ENCODE peak calls at places on chromosomes 11 and 22, in ten cellular contexts. N, J, X, Y, L, F, E, O, H and G are unnamed samples.

GRCh38 chr11:3841426-3842304 is 906 bp upstream of the RHOG start:
- DNase-seq in O (peak), X (peak), J (peak), E (peak), N (peak), L (peak), H (peak), Y (peak), F (peak), G (peak)

GRCh38 chr11:130560000-130560852 is 111.8 kb downstream of the ADAMTS15 start:
- DNase-seq in L (peak), F (no peak), O (no peak), J (no peak), X (no peak), E (no peak), Y (no peak), N (no peak), H (no peak), G (no peak)

GRCh38 chr11:13051257-13051656 is 42.1 kb downstream of the RASSF10 start:
- DNase-seq in X (peak), L (no peak), N (peak), F (no peak), O (no peak), J (peak), H (no peak), Y (no peak), E (no peak), G (no peak)

GRCh38 chr11:34209809-34210208 is 104.4 kb downstream of the NAT10 start:
- DNase-seq in J (no peak), L (no peak), N (no peak), H (no peak), F (no peak), E (no peak), O (no peak), Y (no peak), X (no peak), G (no peak)

GRCh38 chr22:24968066-24968561 is 15.6 kb downstream of the KIAA1671 start:
- DNase-seq in Y (no peak), J (peak), X (peak), O (no peak), F (no peak), H (peak), E (no peak), L (no peak), N (no peak), G (no peak)

GRCh38 chr22:49214976-49215375 is 612.7 kb downstream of the BRD1 start:
- DNase-seq in L (peak), X (no peak), E (peak), O (no peak), N (no peak), J (no peak), F (no peak), Y (no peak), H (no peak), G (no peak)

GRCh38 chr22:38239101-38239761 is 33.6 kb downstream of the TMEM184B start:
- DNase-seq in F (no peak), N (peak), O (no peak), E (peak), L (no peak), J (peak), Y (no peak), X (peak), H (peak), G (peak)

GRCh38 chr22:23467721-23468294 is 112.3 kb downstream of the IGLL1 start:
- DNase-seq in J (peak), O (no peak), Y (no peak), E (no peak), H (no peak), N (no peak), X (no peak), F (no peak), L (no peak), G (no peak)

GRCh38 chr22:48185656-48186055 is 1423.2 kb downstream of the TBC1D22A start:
- DNase-seq in L (no peak), N (no peak), E (no peak), X (no peak), Y (no peak), O (no peak), J (no peak), F (no peak), H (no peak), G (no peak)

GRCh38 chr11:71336996-71337772 is 84.8 kb upstream of the SHANK2 start:
- DNase-seq in H (no peak), F (no peak), J (no peak), O (no peak), E (no peak), Y (no peak), N (no peak), X (no peak), L (no peak), G (no peak)

GRCh38 chr11:74849525-74850391 is 99.1 kb downstream of the XRRA1 start:
- DNase-seq in X (peak), F (peak), N (peak), J (peak), H (peak), O (no peak), Y (no peak), L (no peak), E (no peak), G (peak)

GRCh38 chr11:76770642-76771445 is 12.3 kb upstream of the TSKU start:
- DNase-seq in F (peak), O (no peak), X (peak), L (peak), J (peak), Y (no peak), E (peak), H (peak), N (peak), G (peak)

GRCh38 chr11:69423611-69424385 is 57.7 kb upstream of the LINC01488 start:
- DNase-seq in H (no peak), L (no peak), N (no peak), X (no peak), F (no peak), O (no peak), Y (no peak), J (no peak), E (no peak), G (no peak)

GRCh38 chr22:19419464-19420178 is 11.9 kb downstream of the HIRA start:
- DNase-seq in O (peak), H (no peak), N (no peak), E (no peak), J (no peak), Y (peak), F (no peak), X (no peak), L (no peak), G (peak)

GRCh38 chr11:79438631-79439429 is 2.0 kb downstream of the TENM4 start:
- DNase-seq in O (peak), J (no peak), H (peak), F (no peak), L (peak), N (peak), X (peak), Y (no peak), E (peak), G (peak)

GRCh38 chr11:128216198-128216597 is 371.2 kb downstream of the ETS1 start:
- DNase-seq in F (no peak), L (no peak), Y (no peak), N (no peak), H (no peak), J (no peak), E (no peak), O (no peak), X (no peak), G (no peak)

GRCh38 chr11:99449345-99449744 is 428.6 kb downstream of the CNTN5 start:
- DNase-seq in H (no peak), L (no peak), Y (no peak), O (no peak), F (no peak), J (peak), E (no peak), X (no peak), N (no peak), G (no peak)

GRCh38 chr11:9776203-9776602 is 112.3 kb downstream of the SWAP70 start:
- DNase-seq in L (no peak), N (no peak), F (no peak), X (no peak), J (peak), H (no peak), Y (no peak), E (no peak), O (no peak), G (no peak)

GRCh38 chr11:75031771-75032549 is 43.2 kb downstream of the NEU3 start:
- DNase-seq in X (peak), E (peak), L (peak), J (peak), N (peak), Y (peak), F (no peak), H (peak), O (no peak), G (peak)

GRCh38 chr22:27456696-27457503 is 344.7 kb downstream of the MN1 start:
- DNase-seq in O (no peak), E (no peak), Y (no peak), X (peak), F (peak), N (peak), H (peak), L (no peak), J (peak), G (peak)

GRCh38 chr11:44600739-44601416 is 35.4 kb downstream of the CD82 start:
- DNase-seq in O (peak), F (no peak), H (no peak), J (no peak), X (no peak), L (no peak), E (no peak), N (no peak), Y (no peak), G (no peak)

GRCh38 chr11:104984818-104985217 is 16.4 kb upstream of the CASP4 start:
- DNase-seq in J (no peak), Y (no peak), N (no peak), O (no peak), H (no peak), L (no peak), E (no peak), X (no peak), F (no peak), G (no peak)

GRCh38 chr11:44868021-44868420 is 82.7 kb downstream of the TP53I11 start:
- DNase-seq in E (no peak), X (no peak), Y (no peak), F (no peak), O (no peak), L (no peak), H (no peak), N (no peak), J (no peak), G (no peak)

GRCh38 chr22:50014053-50014501 is 1.5 kb upstream of the IL17REL start:
- DNase-seq in H (no peak), E (no peak), N (no peak), O (no peak), F (no peak), Y (no peak), L (no peak), J (no peak), X (no peak), G (no peak)

GRCh38 chr11:132111781-132112380 is 741.5 kb downstream of the NTM start:
- DNase-seq in N (peak), E (no peak), F (peak), L (no peak), Y (no peak), O (no peak), X (peak), J (peak), H (peak), G (peak)

GRCh38 chr22:17477401-17477833 is 85.9 kb upstream of the SLC25A18 start:
- DNase-seq in O (no peak), N (peak), L (no peak), Y (no peak), F (no peak), H (peak), X (no peak), J (no peak), E (no peak), G (peak)

GRCh38 chr11:6258571-6258998 is 1.1 kb upstream of the CCKBR start:
- DNase-seq in J (no peak), Y (no peak), E (no peak), F (no peak), X (peak), N (no peak), H (no peak), O (no peak), L (no peak), G (no peak)

GRCh38 chr11:129896062-129896461 is 684 bp upstream of the NFRKB start:
- DNase-seq in H (peak), J (no peak), N (no peak), O (no peak), F (no peak), X (peak), Y (no peak), L (no peak), E (no peak), G (peak)

GRCh38 chr11:2467695-2468055 is 22.9 kb downstream of the KCNQ1 start:
- DNase-seq in Y (no peak), X (no peak), O (no peak), L (no peak), H (no peak), N (no peak), F (no peak), E (peak), J (no peak), G (no peak)

GRCh38 chr11:98194611-98195010 is 826.1 kb upstream of the CNTN5 start:
- DNase-seq in X (no peak), L (no peak), J (peak), H (no peak), Y (no peak), F (no peak), O (no peak), N (no peak), E (no peak), G (peak)

GRCh38 chr11:124761301-124762021 is 629 bp downstream of the ESAM start:
- DNase-seq in H (no peak), Y (no peak), L (no peak), N (no peak), X (no peak), F (no peak), E (no peak), J (no peak), O (peak), G (no peak)
- H3K4me3 ChIP-seq in H (no peak), Y (peak), L (peak), N (no peak), X (no peak), F (no peak), E (peak), J (peak), O (peak), G (no peak)

DNA sequence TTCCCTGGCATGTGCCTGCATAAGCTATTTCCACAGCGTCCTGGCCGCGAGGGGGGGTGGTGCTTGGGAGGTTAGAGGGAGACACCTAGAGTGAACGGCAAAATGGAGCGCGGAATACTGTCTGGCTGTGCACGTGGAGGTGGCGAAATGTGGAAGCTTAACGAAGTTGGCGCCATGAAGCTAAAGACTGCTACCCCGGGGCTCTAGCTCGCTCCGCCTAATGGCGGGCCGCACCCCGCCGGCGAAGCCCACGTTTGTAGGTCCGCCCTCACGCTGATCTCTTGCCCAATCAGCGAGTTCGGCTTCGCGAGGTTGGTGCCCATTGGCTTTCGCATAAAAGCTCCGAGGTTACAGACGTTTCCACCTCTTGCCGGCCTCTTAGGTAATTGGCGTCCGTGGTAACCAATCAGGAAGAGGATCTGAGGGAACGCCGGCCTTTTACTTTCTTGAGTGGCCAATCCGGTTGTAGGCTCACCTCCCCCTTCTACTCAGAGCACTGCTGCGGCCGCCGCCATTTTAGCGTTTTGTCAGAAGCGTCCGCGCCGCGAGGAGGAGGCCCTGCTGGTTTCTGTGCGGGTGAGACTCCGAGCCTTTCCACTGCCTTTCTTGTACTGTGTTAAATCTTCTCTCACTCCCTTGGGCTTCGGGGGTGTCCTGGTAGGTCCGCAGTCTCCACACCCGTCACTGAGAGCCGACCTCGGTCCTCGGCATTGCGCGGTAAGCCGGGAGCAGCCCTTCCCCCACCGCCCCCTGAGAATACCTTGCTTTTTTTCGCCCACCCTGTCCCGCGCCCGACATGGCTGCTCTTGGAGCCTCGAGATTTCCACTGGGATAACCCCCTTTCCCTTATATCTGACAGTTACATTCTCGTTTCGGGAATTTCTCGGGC is at the start of gene RBM4:
- DNase-seq in L (peak), F (peak), N (peak), Y (peak), H (peak), X (peak), E (peak), J (peak), O (peak), G (peak)
- TF ChIP-seq CTCF in L (no peak), F (peak), N (no peak), Y (no peak), H (peak), X (no peak), E (no peak), J (no peak), O (no peak), G (peak)

DNA sequence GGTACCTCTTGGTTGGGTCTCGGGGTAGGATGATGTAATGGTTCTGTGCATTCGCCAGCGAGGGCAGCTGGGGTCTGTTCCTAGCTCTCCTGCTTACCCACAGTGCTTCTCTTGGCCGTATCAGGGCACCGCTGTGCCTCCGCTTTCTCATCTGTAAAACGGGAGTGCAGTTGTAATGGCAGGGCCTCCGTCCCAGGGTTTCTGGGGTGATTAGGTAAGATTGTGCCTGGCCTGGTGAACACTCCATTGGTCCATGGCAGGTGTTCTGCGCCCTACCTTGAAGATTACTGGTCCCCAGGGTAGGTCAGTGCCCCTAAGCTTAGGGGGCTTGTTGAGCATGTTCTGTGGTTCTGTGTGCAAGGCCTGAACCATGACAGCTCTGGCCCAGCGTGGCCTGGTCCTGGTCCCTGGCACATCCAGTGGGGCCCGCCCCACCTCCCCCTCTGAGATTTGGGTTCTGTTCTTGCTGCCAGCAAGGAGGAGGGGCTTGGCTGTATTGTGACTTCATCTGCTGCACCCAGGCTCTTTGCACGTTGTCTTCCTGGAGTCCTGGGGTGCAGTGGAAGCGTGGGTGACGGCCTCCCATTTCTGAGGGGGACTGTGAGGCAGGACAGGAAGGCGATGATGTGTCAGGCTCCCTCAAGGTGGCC is 4.9 kb downstream of the MYRF start:
- DNase-seq in L (no peak), N (no peak), Y (no peak), F (no peak), E (no peak), J (no peak), O (no peak), X (no peak), H (no peak), G (no peak)
- H3K4me3 ChIP-seq in L (no peak), N (no peak), Y (no peak), F (no peak), E (no peak), J (no peak), O (no peak), X (no peak), H (no peak), G (no peak)

DNA sequence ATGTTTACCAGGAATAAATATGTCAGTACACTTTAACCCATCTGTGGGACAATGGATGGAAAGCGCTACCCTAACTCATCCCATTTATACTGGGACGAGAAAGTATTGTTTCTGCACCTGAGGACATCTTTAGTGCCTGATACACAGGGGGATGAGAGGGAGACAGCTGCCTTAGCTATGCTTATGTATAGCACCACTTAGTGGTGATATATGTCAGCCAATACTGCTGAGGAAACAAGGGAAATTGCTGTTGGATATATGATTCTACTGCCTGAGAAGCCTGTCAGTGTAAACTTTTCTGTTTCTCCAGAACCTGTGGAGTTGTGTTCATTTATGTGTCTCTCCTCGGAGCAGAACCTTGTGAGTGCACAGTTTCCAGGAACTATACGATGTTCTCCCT is 13.3 kb upstream of the CEP295 start:
- DNase-seq in H (peak), Y (no peak), O (no peak), L (no peak), J (peak), X (peak), F (no peak), E (no peak), N (peak), G (peak)
- TF ChIP-seq CTCF in H (peak), Y (no peak), O (peak), L (no peak), J (peak), X (no peak), F (peak), E (no peak), N (peak), G (peak)

GRCh38 chr11:65432133-65432650 is 9.6 kb downstream of the NEAT1 start:
- DNase-seq in L (no peak), F (no peak), N (peak), E (no peak), H (peak), J (no peak), O (no peak), X (no peak), Y (no peak), G (peak)
- H3K4me3 ChIP-seq in L (no peak), F (peak), N (no peak), E (peak), H (peak), J (no peak), O (no peak), X (peak), Y (no peak), G (peak)

GRCh38 chr22:45212306-45212709 is 28.4 kb downstream of the KIAA0930 start:
- DNase-seq in J (no peak), E (peak), Y (no peak), L (peak), N (peak), H (peak), O (no peak), F (peak), X (peak), G (peak)
- TF ChIP-seq CTCF in J (no peak), E (no peak), Y (no peak), L (no peak), N (no peak), H (peak), O (no peak), F (no peak), X (no peak), G (peak)